ENCODE peak calls at places on chromosomes 2 and 18, in five cellular contexts. One of them, this sample, is unnamed.

GRCh38 chr2:217634871-217635270 is 367.9 kb downstream of the TNS1 start:
- DNase-seq in heart right ventricle: no peak
- DNase-seq in neural crest cell: no peak
- DNase-seq in left ventricle myocardium inferior: no peak
- DNase-seq in progenitor cell of endocrine pancreas: no peak
- DNase-seq in this sample: no peak

GRCh38 chr18:293557-293956 is 25.7 kb upstream of the THOC1 start:
- DNase-seq in left ventricle myocardium inferior: no peak
- DNase-seq in heart right ventricle: no peak
- DNase-seq in progenitor cell of endocrine pancreas: no peak
- DNase-seq in neural crest cell: no peak
- DNase-seq in this sample: no peak

GRCh38 chr2:148876190-148876588 is 1.2 kb downstream of the KIF5C start:
- DNase-seq in neural crest cell: peak
- DNase-seq in progenitor cell of endocrine pancreas: no peak
- DNase-seq in heart right ventricle: no peak
- DNase-seq in left ventricle myocardium inferior: no peak
- DNase-seq in this sample: no peak

GRCh38 chr2:176074919-176075425 is 8.8 kb downstream of the EVX2 start:
- DNase-seq in progenitor cell of endocrine pancreas: no peak
- DNase-seq in neural crest cell: no peak
- DNase-seq in heart right ventricle: no peak
- DNase-seq in left ventricle myocardium inferior: no peak
- DNase-seq in this sample: no peak

GRCh38 chr2:232183279-232183678 is 195.3 kb upstream of the ALPP start:
- DNase-seq in heart right ventricle: no peak
- DNase-seq in left ventricle myocardium inferior: no peak
- DNase-seq in progenitor cell of endocrine pancreas: no peak
- DNase-seq in neural crest cell: no peak
- DNase-seq in this sample: no peak

GRCh38 chr2:149080964-149081363 is 42.5 kb downstream of the LYPD6B start:
- DNase-seq in neural crest cell: no peak
- DNase-seq in heart right ventricle: no peak
- DNase-seq in progenitor cell of endocrine pancreas: no peak
- DNase-seq in left ventricle myocardium inferior: no peak
- DNase-seq in this sample: no peak

GRCh38 chr18:23231340-23232021 is 96.2 kb downstream of the CABLES1 start:
- DNase-seq in heart right ventricle: peak
- DNase-seq in neural crest cell: no peak
- DNase-seq in progenitor cell of endocrine pancreas: no peak
- DNase-seq in left ventricle myocardium inferior: peak
- DNase-seq in this sample: peak

GRCh38 chr18:55422456-55423185 is 165.4 kb downstream of the TCF4 start:
- DNase-seq in heart right ventricle: peak
- DNase-seq in left ventricle myocardium inferior: peak
- DNase-seq in neural crest cell: no peak
- DNase-seq in progenitor cell of endocrine pancreas: no peak
- DNase-seq in this sample: peak

GRCh38 chr18:55779461-55779710 is 191.4 kb upstream of the TCF4 start:
- DNase-seq in neural crest cell: no peak
- DNase-seq in heart right ventricle: peak
- DNase-seq in progenitor cell of endocrine pancreas: no peak
- DNase-seq in left ventricle myocardium inferior: peak
- DNase-seq in this sample: no peak

GRCh38 chr18:57705861-57706590 is 84.4 kb upstream of the NARS1 start:
- DNase-seq in neural crest cell: no peak
- DNase-seq in left ventricle myocardium inferior: no peak
- DNase-seq in heart right ventricle: no peak
- DNase-seq in progenitor cell of endocrine pancreas: no peak
- DNase-seq in this sample: no peak

GRCh38 chr2:168470188-168470879 is 14.3 kb downstream of the CERS6 start:
- DNase-seq in heart right ventricle: no peak
- DNase-seq in left ventricle myocardium inferior: no peak
- DNase-seq in neural crest cell: no peak
- DNase-seq in progenitor cell of endocrine pancreas: no peak
- DNase-seq in this sample: no peak

GRCh38 chr18:3261393-3262233 is at the start of gene MYL12B:
- DNase-seq in heart right ventricle: peak
- DNase-seq in left ventricle myocardium inferior: peak
- DNase-seq in progenitor cell of endocrine pancreas: peak
- DNase-seq in neural crest cell: peak
- DNase-seq in this sample: peak

GRCh38 chr2:166304656-166305055 is 71.1 kb downstream of the SCN9A start:
- DNase-seq in progenitor cell of endocrine pancreas: no peak
- DNase-seq in left ventricle myocardium inferior: no peak
- DNase-seq in neural crest cell: no peak
- DNase-seq in heart right ventricle: no peak
- DNase-seq in this sample: no peak

GRCh38 chr18:62521588-62521987 is 1.2 kb upstream of the ZCCHC2 start:
- DNase-seq in heart right ventricle: no peak
- DNase-seq in neural crest cell: no peak
- DNase-seq in progenitor cell of endocrine pancreas: no peak
- DNase-seq in left ventricle myocardium inferior: no peak
- DNase-seq in this sample: no peak

GRCh38 chr2:176553685-176554106 is 284.5 kb downstream of the MTX2 start:
- DNase-seq in left ventricle myocardium inferior: peak
- DNase-seq in progenitor cell of endocrine pancreas: no peak
- DNase-seq in neural crest cell: no peak
- DNase-seq in heart right ventricle: peak
- DNase-seq in this sample: no peak

GRCh38 chr2:166917433-166917832 is 29.2 kb downstream of the XIRP2 start:
- DNase-seq in heart right ventricle: no peak
- DNase-seq in left ventricle myocardium inferior: no peak
- DNase-seq in neural crest cell: no peak
- DNase-seq in progenitor cell of endocrine pancreas: no peak
- DNase-seq in this sample: no peak

GRCh38 chr2:138771534-138771933 is 8.7 kb downstream of the NXPH2 start:
- DNase-seq in neural crest cell: no peak
- DNase-seq in left ventricle myocardium inferior: no peak
- DNase-seq in progenitor cell of endocrine pancreas: no peak
- DNase-seq in heart right ventricle: no peak
- DNase-seq in this sample: no peak

GRCh38 chr18:76496200-76496890 is 1.3 kb upstream of the ZNF516 start:
- DNase-seq in neural crest cell: peak
- DNase-seq in progenitor cell of endocrine pancreas: peak
- DNase-seq in heart right ventricle: peak
- DNase-seq in left ventricle myocardium inferior: peak
- DNase-seq in this sample: peak

GRCh38 chr2:57798346-57798745 is 248.3 kb upstream of the VRK2 start:
- DNase-seq in progenitor cell of endocrine pancreas: no peak
- DNase-seq in heart right ventricle: no peak
- DNase-seq in left ventricle myocardium inferior: no peak
- DNase-seq in neural crest cell: no peak
- DNase-seq in this sample: no peak

GRCh38 chr2:16055848-16056580 is 115.7 kb downstream of the MYCN start:
- DNase-seq in heart right ventricle: no peak
- DNase-seq in progenitor cell of endocrine pancreas: no peak
- DNase-seq in neural crest cell: no peak
- DNase-seq in left ventricle myocardium inferior: no peak
- DNase-seq in this sample: no peak

GRCh38 chr18:35467624-35468016 is 30.1 kb downstream of the INO80C start:
- DNase-seq in neural crest cell: no peak
- DNase-seq in progenitor cell of endocrine pancreas: no peak
- DNase-seq in left ventricle myocardium inferior: no peak
- DNase-seq in heart right ventricle: no peak
- DNase-seq in this sample: no peak

GRCh38 chr2:133557624-133558023 is 10.6 kb downstream of the NCKAP5 start:
- DNase-seq in neural crest cell: no peak
- DNase-seq in left ventricle myocardium inferior: no peak
- DNase-seq in progenitor cell of endocrine pancreas: no peak
- DNase-seq in heart right ventricle: no peak
- DNase-seq in this sample: no peak

GRCh38 chr2:96873651-96874096 is 3.8 kb upstream of the SEMA4C start:
- DNase-seq in progenitor cell of endocrine pancreas: no peak
- DNase-seq in left ventricle myocardium inferior: peak
- DNase-seq in neural crest cell: no peak
- DNase-seq in heart right ventricle: peak
- DNase-seq in this sample: no peak

GRCh38 chr2:96876036-96876810 is 6.3 kb upstream of the SEMA4C start:
- DNase-seq in left ventricle myocardium inferior: no peak
- DNase-seq in progenitor cell of endocrine pancreas: no peak
- DNase-seq in heart right ventricle: no peak
- DNase-seq in neural crest cell: peak
- DNase-seq in this sample: no peak

GRCh38 chr2:96876811-96877437 is 7.0 kb upstream of the SEMA4C start:
- DNase-seq in neural crest cell: no peak
- DNase-seq in heart right ventricle: no peak
- DNase-seq in left ventricle myocardium inferior: no peak
- DNase-seq in progenitor cell of endocrine pancreas: no peak
- DNase-seq in this sample: no peak

GRCh38 chr2:96874099-96874831 is 4.4 kb upstream of the SEMA4C start:
- DNase-seq in heart right ventricle: no peak
- DNase-seq in progenitor cell of endocrine pancreas: no peak
- DNase-seq in left ventricle myocardium inferior: no peak
- DNase-seq in neural crest cell: no peak
- DNase-seq in this sample: no peak

GRCh38 chr2:96875498-96876035 is 5.7 kb upstream of the SEMA4C start:
- DNase-seq in progenitor cell of endocrine pancreas: no peak
- DNase-seq in neural crest cell: peak
- DNase-seq in left ventricle myocardium inferior: no peak
- DNase-seq in heart right ventricle: no peak
- DNase-seq in this sample: no peak
- TF ChIP-seq CTCF in progenitor cell of endocrine pancreas: no peak
- TF ChIP-seq CTCF in neural crest cell: peak
- TF ChIP-seq CTCF in left ventricle myocardium inferior: no peak
- TF ChIP-seq CTCF in heart right ventricle: no peak
- TF ChIP-seq CTCF in this sample: no peak

GRCh38 chr2:47058061-47058931 is 96.8 kb downstream of the STPG4 start:
- DNase-seq in neural crest cell: no peak
- DNase-seq in left ventricle myocardium inferior: peak
- DNase-seq in heart right ventricle: peak
- DNase-seq in progenitor cell of endocrine pancreas: no peak
- DNase-seq in this sample: no peak
- TF ChIP-seq CTCF in neural crest cell: no peak
- TF ChIP-seq CTCF in left ventricle myocardium inferior: no peak
- TF ChIP-seq CTCF in heart right ventricle: no peak
- TF ChIP-seq CTCF in progenitor cell of endocrine pancreas: no peak
- TF ChIP-seq CTCF in this sample: no peak

GRCh38 chr2:218979846-218980738 is 4.9 kb downstream of the FEV start:
- DNase-seq in progenitor cell of endocrine pancreas: peak
- DNase-seq in heart right ventricle: peak
- DNase-seq in left ventricle myocardium inferior: peak
- DNase-seq in neural crest cell: peak
- DNase-seq in this sample: peak

GRCh38 chr2:218983263-218983970 is 1.6 kb downstream of the FEV start:
- DNase-seq in progenitor cell of endocrine pancreas: no peak
- DNase-seq in neural crest cell: no peak
- DNase-seq in heart right ventricle: no peak
- DNase-seq in left ventricle myocardium inferior: no peak
- DNase-seq in this sample: no peak

GRCh38 chr2:218982312-218983262 is 2.4 kb downstream of the FEV start:
- DNase-seq in left ventricle myocardium inferior: no peak
- DNase-seq in progenitor cell of endocrine pancreas: no peak
- DNase-seq in heart right ventricle: no peak
- DNase-seq in neural crest cell: no peak
- DNase-seq in this sample: no peak

GRCh38 chr2:218981390-218982311 is 3.3 kb downstream of the FEV start:
- DNase-seq in neural crest cell: no peak
- DNase-seq in progenitor cell of endocrine pancreas: no peak
- DNase-seq in left ventricle myocardium inferior: no peak
- DNase-seq in heart right ventricle: no peak
- DNase-seq in this sample: peak

GRCh38 chr2:218980800-218981389 is 4.1 kb downstream of the FEV start:
- DNase-seq in progenitor cell of endocrine pancreas: no peak
- DNase-seq in neural crest cell: no peak
- DNase-seq in left ventricle myocardium inferior: no peak
- DNase-seq in heart right ventricle: no peak
- DNase-seq in this sample: no peak
- TF ChIP-seq CTCF in progenitor cell of endocrine pancreas: peak
- TF ChIP-seq CTCF in neural crest cell: no peak
- TF ChIP-seq CTCF in left ventricle myocardium inferior: no peak
- TF ChIP-seq CTCF in heart right ventricle: no peak
- TF ChIP-seq CTCF in this sample: no peak

DNA sequence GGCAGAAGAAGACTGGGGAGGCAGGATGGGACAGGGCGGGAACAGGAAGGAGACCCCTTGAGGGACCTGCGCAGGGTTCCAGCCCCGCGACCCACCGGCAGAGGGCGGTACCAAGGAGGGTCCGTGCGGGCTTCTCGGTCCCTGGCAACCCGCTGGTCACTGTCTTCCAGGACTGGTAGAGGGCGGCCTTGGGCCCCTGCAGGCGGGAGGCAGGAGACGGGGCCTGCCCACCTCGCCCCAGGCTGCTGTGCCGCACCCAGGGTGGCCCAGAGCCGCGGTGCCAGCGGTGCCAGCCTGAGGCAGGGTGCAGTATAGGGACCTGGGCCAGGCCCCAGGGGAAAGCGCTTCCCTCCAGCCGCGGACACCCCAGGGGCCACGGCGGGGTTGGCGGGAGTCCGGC is 34.5 kb downstream of the NEURL3 start:
- DNase-seq in heart right ventricle: peak
- DNase-seq in progenitor cell of endocrine pancreas: peak
- DNase-seq in left ventricle myocardium inferior: peak
- DNase-seq in neural crest cell: peak
- DNase-seq in this sample: no peak
- TF ChIP-seq CTCF in heart right ventricle: peak
- TF ChIP-seq CTCF in progenitor cell of endocrine pancreas: peak
- TF ChIP-seq CTCF in left ventricle myocardium inferior: peak
- TF ChIP-seq CTCF in neural crest cell: peak
- TF ChIP-seq CTCF in this sample: peak

DNA sequence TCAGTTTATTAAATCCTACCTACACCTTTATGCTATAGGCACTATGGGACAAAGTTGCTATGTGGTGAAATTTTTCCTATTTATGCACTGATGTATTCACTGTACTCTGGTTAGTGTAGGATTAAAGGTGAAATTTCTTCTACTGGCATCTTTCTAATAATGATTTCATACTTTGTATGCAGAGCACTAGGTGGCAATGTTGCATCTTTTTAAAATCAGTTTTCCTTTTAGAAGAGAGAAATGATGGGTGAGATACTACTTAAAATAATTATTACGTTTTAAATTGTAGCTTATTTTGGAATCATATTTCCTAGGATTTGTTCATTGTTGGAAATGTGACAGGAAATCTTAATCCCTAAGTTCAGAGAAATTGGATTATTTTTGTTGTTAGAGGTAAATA is 150.9 kb downstream of the CD8B2 start:
- DNase-seq in neural crest cell: no peak
- DNase-seq in left ventricle myocardium inferior: no peak
- DNase-seq in heart right ventricle: no peak
- DNase-seq in progenitor cell of endocrine pancreas: no peak
- DNase-seq in this sample: no peak
- TF ChIP-seq CTCF in neural crest cell: peak
- TF ChIP-seq CTCF in left ventricle myocardium inferior: peak
- TF ChIP-seq CTCF in heart right ventricle: peak
- TF ChIP-seq CTCF in progenitor cell of endocrine pancreas: peak
- TF ChIP-seq CTCF in this sample: peak

This sample was measured in astrocyte.